ENCODE peak calls at places on chromosomes 6 and 20, in eight cellular contexts. Y is activated T-cell treated with anti-CD3 and anti-CD28 coated beads, Interleukin-2, amount 50 U/mL, for 72 hours; D is RWPE1; G is HCEC 1CT; A is Peyer's patch; J is NCI-H2081; B is activated CD4-positive, alpha-beta T cell treated with anti-CD3 and anti-CD28 coated beads for 4 hours; F is neural progenitor cell. Z is an unnamed sample.

GRCh38 chr6:158086054-158086705 is 81.9 kb downstream of the SERAC1 start:
- DNase-seq in Y (no peak), D (no peak), G (peak; percentile 3), A (no peak), J (no peak), B (no peak), F (no peak), Z (no peak)

GRCh38 chr6:96907498-96907897 is 9.8 kb upstream of the NDUFAF4 start:
- DNase-seq in Y (peak; percentile 74), D (no peak), G (peak; percentile 29), A (no peak), J (no peak), B (no peak), F (no peak), Z (no peak)

GRCh38 chr6:34630040-34630439 is 66.5 kb downstream of the ILRUN start:
- DNase-seq in Y (no peak), D (peak; percentile 79), G (peak; percentile 89), A (no peak), J (no peak), B (no peak), F (no peak), Z (no peak)

GRCh38 chr6:15288856-15289255 is 43.0 kb downstream of the JARID2 start:
- DNase-seq in Y (no peak), D (no peak), G (no peak), A (no peak), J (no peak), B (no peak), F (no peak), Z (no peak)

GRCh38 chr6:105676837-105677236 is 274.0 kb upstream of the PREP start:
- DNase-seq in Y (no peak), D (no peak), G (no peak), A (no peak), J (no peak), B (no peak), F (no peak), Z (no peak)

GRCh38 chr6:22448311-22448711 is 121.1 kb upstream of the HDGFL1 start:
- DNase-seq in Y (no peak), D (no peak), G (no peak), A (no peak), J (no peak), B (no peak), F (peak; percentile 63), Z (no peak)

GRCh38 chr6:116969211-116969863 is 92.3 kb downstream of the RFX6 start:
- DNase-seq in Y (peak; percentile 3), D (peak; percentile 66), G (peak; percentile 55), A (no peak), J (peak; percentile 51), B (no peak), F (peak; percentile 64), Z (no peak)

GRCh38 chr20:19661717-19662637 is 96.1 kb upstream of the RIN2 start:
- DNase-seq in Y (peak; percentile 48), D (peak; percentile 68), G (peak; percentile 51), A (peak; percentile 47), J (peak; percentile 59), B (peak; percentile 23), F (peak; percentile 70), Z (peak; percentile 41)

GRCh38 chr6:54681267-54681666 is 165.3 kb upstream of the FAM83B start:
- DNase-seq in Y (no peak), D (no peak), G (no peak), A (no peak), J (no peak), B (no peak), F (no peak), Z (no peak)

GRCh38 chr6:28776269-28777146 is 147.3 kb downstream of the TRIM27 start:
- DNase-seq in Y (no peak), D (no peak), G (no peak), A (no peak), J (no peak), B (no peak), F (peak; percentile 79), Z (no peak)

GRCh38 chr6:159997498-159998101 is 28.7 kb downstream of the IGF2R start:
- DNase-seq in Y (no peak), D (no peak), G (no peak), A (no peak), J (no peak), B (no peak), F (no peak), Z (no peak)

GRCh38 chr20:38127011-38127621 is 38.0 kb downstream of the TGM2 start:
- DNase-seq in Y (no peak), D (peak; percentile 85), G (peak; percentile 84), A (no peak), J (peak; percentile 12), B (no peak), F (no peak), Z (no peak)

GRCh38 chr6:113995632-113996031 is 24.7 kb upstream of the HDAC2 start:
- DNase-seq in Y (no peak), D (peak; percentile 34), G (peak; percentile 98), A (no peak), J (peak; percentile 55), B (no peak), F (peak; percentile 9), Z (peak; percentile 44)

GRCh38 chr20:8790442-8791074 is 278.3 kb upstream of the PLCB4 start:
- DNase-seq in Y (peak; percentile 9), D (peak; percentile 30), G (peak; percentile 36), A (no peak), J (peak; percentile 68), B (no peak), F (peak; percentile 58), Z (no peak)

GRCh38 chr6:55003726-55004415 is 157.3 kb downstream of the FAM83B start:
- DNase-seq in Y (no peak), D (no peak), G (no peak), A (no peak), J (no peak), B (no peak), F (no peak), Z (no peak)

GRCh38 chr6:35185302-35185681 is 28.5 kb upstream of the SCUBE3 start:
- DNase-seq in Y (no peak), D (peak; percentile 50), G (no peak), A (no peak), J (no peak), B (no peak), F (no peak), Z (no peak)

GRCh38 chr20:17938889-17939619 is 29.5 kb downstream of the SNX5 start:
- DNase-seq in Y (peak; percentile 54), D (peak; percentile 75), G (peak; percentile 34), A (peak; percentile 61), J (peak; percentile 73), B (peak; percentile 48), F (peak; percentile 92), Z (peak; percentile 48)

GRCh38 chr6:116405147-116405546 is 34.4 kb downstream of the DSE start:
- DNase-seq in Y (no peak), D (no peak), G (no peak), A (peak; percentile 53), J (no peak), B (no peak), F (peak; percentile 57), Z (no peak)

GRCh38 chr20:49904440-49905214 is 10.7 kb downstream of the SPATA2 start:
- DNase-seq in Y (no peak), D (no peak), G (no peak), A (no peak), J (no peak), B (no peak), F (no peak), Z (no peak)

GRCh38 chr6:10655508-10656055 is 38.8 kb downstream of the C6orf52 start:
- DNase-seq in Y (peak; percentile 14), D (no peak), G (no peak), A (no peak), J (no peak), B (peak; percentile 2), F (no peak), Z (no peak)

GRCh38 chr6:100833972-100834574 is 47.1 kb downstream of the ASCC3 start:
- DNase-seq in Y (no peak), D (no peak), G (peak; percentile 35), A (no peak), J (no peak), B (no peak), F (no peak), Z (no peak)

GRCh38 chr6:38371312-38371672 is 268.4 kb downstream of the BTBD9 start:
- DNase-seq in Y (no peak), D (no peak), G (no peak), A (no peak), J (no peak), B (no peak), F (no peak), Z (no peak)

GRCh38 chr20:21229163-21229562 is 74.0 kb upstream of the XRN2 start:
- DNase-seq in Y (no peak), D (peak; percentile 10), G (peak; percentile 24), A (no peak), J (no peak), B (no peak), F (no peak), Z (no peak)

GRCh38 chr6:5241242-5241641 is 19.5 kb downstream of the LYRM4 start:
- DNase-seq in Y (no peak), D (no peak), G (no peak), A (no peak), J (no peak), B (no peak), F (no peak), Z (no peak)

GRCh38 chr6:163712569-163712966 is 298.1 kb downstream of the QKI start:
- DNase-seq in Y (no peak), D (no peak), G (no peak), A (no peak), J (no peak), B (no peak), F (no peak), Z (no peak)

GRCh38 chr6:35363293-35363750 is 21.0 kb downstream of the PPARD start:
- DNase-seq in Y (no peak), D (no peak), G (no peak), A (no peak), J (peak; percentile 26), B (no peak), F (peak; percentile 21), Z (no peak)

GRCh38 chr20:61745397-61746146 is 320.1 kb downstream of the TAF4 start:
- DNase-seq in Y (no peak), D (no peak), G (no peak), A (no peak), J (no peak), B (no peak), F (no peak), Z (no peak)

Z was measured in hypothalamus.